ENCODE peak calls at places on chromosomes 4 and X, in four cellular contexts. M is OCI-LY7, Y is neural progenitor cell, X is H9. F is an unnamed sample.

GRCh38 chr4:73520821-73521220 is 39.3 kb downstream of the AFM start:
- DNase-seq in M (no peak), Y (peak), X (peak), F (peak)

GRCh38 chrX:39096599-39096998 is 295.3 kb downstream of the MID1IP1 start:
- DNase-seq in M (no peak), Y (no peak), X (no peak), F (no peak)

GRCh38 chrX:38669425-38669824 is 108.1 kb downstream of the TSPAN7 start:
- DNase-seq in M (peak), Y (no peak), X (no peak), F (no peak)

GRCh38 chr4:182560358-182560757 is 317.2 kb downstream of the TENM3 start:
- DNase-seq in M (no peak), Y (peak), X (peak), F (peak)

GRCh38 chr4:133969202-133969873 is 232.3 kb downstream of the PABPC4L start:
- DNase-seq in M (no peak), Y (no peak), X (no peak), F (peak)

GRCh38 chrX:52078133-52078532 is 9.2 kb upstream of the MAGED4B start:
- DNase-seq in M (peak), Y (no peak), X (no peak), F (no peak)

GRCh38 chr4:161320377-161320776 is 843.4 kb downstream of the FSTL5 start:
- DNase-seq in M (peak), Y (peak), X (peak), F (peak)

GRCh38 chr4:157576671-157577070 is 356.1 kb downstream of the GRIA2 start:
- DNase-seq in M (no peak), Y (no peak), X (no peak), F (no peak)

GRCh38 chr4:166324321-166324720 is 451.3 kb downstream of the TLL1 start:
- DNase-seq in M (peak), Y (peak), X (peak), F (peak)

GRCh38 chr4:41144812-41145211 is 69.5 kb downstream of the APBB2 start:
- DNase-seq in M (no peak), Y (no peak), X (no peak), F (no peak)

GRCh38 chrX:123818243-123818642 is 41.6 kb upstream of the XIAP start:
- DNase-seq in M (no peak), Y (no peak), X (no peak), F (peak)

GRCh38 chr4:7506119-7506518 is 71.4 kb upstream of the PSAPL1 start:
- DNase-seq in M (no peak), Y (no peak), X (no peak), F (no peak)

GRCh38 chrX:101206471-101206870 is 13.1 kb upstream of the DRP2 start:
- DNase-seq in M (peak), Y (peak), X (no peak), F (peak)

GRCh38 chr4:62162606-62163005 is 962.5 kb downstream of the ADGRL3 start:
- DNase-seq in M (no peak), Y (no peak), X (peak), F (no peak)

GRCh38 chr4:5554376-5554775 is 154.0 kb downstream of the EVC2 start:
- DNase-seq in M (no peak), Y (no peak), X (no peak), F (no peak)

GRCh38 chr4:180751009-180751408 is 1492.2 kb upstream of the TENM3 start:
- DNase-seq in M (no peak), Y (no peak), X (no peak), F (peak)

GRCh38 chr4:78439328-78439727 is 112.2 kb upstream of the ANXA3 start:
- DNase-seq in M (no peak), Y (no peak), X (no peak), F (no peak)

GRCh38 chrX:9357500-9358139 is 107.2 kb upstream of the TBL1X start:
- DNase-seq in M (no peak), Y (no peak), X (no peak), F (no peak)

GRCh38 chr4:44927361-44928061 is 201.2 kb upstream of the GNPDA2 start:
- DNase-seq in M (peak), Y (peak), X (no peak), F (peak)

GRCh38 chr4:87532109-87532508 is 2.9 kb upstream of the SPARCL1 start:
- DNase-seq in M (no peak), Y (no peak), X (no peak), F (no peak)

GRCh38 chrX:109822861-109823260 is 89.8 kb upstream of the ACSL4 start:
- DNase-seq in M (no peak), Y (no peak), X (no peak), F (no peak)

GRCh38 chr4:35538807-35539206 is 705.5 kb downstream of the ARAP2 start:
- DNase-seq in M (no peak), Y (no peak), X (no peak), F (no peak)

GRCh38 chr4:109301691-109302365 is 630 bp downstream of the COL25A1 start:
- DNase-seq in M (no peak), Y (peak), X (peak), F (peak)

GRCh38 chr4:141686146-141686775 is 49.9 kb downstream of the IL15 start:
- DNase-seq in M (no peak), Y (no peak), X (no peak), F (no peak)

GRCh38 chrX:154051210-154051810 is 31.6 kb upstream of the IRAK1 start:
- DNase-seq in M (peak), Y (peak), X (peak), F (peak)

GRCh38 chr4:145058256-145058655 is 39.7 kb downstream of the ANAPC10 start:
- DNase-seq in M (no peak), Y (no peak), X (no peak), F (no peak)

GRCh38 chr4:73438582-73439215 is 2.7 kb downstream of the AFP start:
- DNase-seq in M (no peak), Y (no peak), X (no peak), F (no peak)

GRCh38 chr4:113952452-113953029 is 26.9 kb downstream of the ARSJ start:
- DNase-seq in M (peak), Y (peak), X (peak), F (peak)

GRCh38 chr4:118981171-118981838 is 92.7 kb downstream of the SYNPO2 start:
- DNase-seq in M (no peak), Y (peak), X (no peak), F (no peak)

GRCh38 chrX:46204721-46205422 is 340.3 kb downstream of the ZNF674 start:
- DNase-seq in M (no peak), Y (no peak), X (no peak), F (no peak)

GRCh38 chr4:37830640-37831039 is 4.2 kb downstream of the PGM2 start:
- DNase-seq in M (no peak), Y (no peak), X (no peak), F (no peak)

GRCh38 chrX:53262918-53263394 is 18.4 kb downstream of the IQSEC2 start:
- DNase-seq in M (no peak), Y (no peak), X (no peak), F (no peak)

GRCh38 chr4:184851200-184851541 is 25.4 kb upstream of the ACSL1 start:
- DNase-seq in M (peak), Y (no peak), X (no peak), F (no peak)

GRCh38 chrX:19195243-19195610 is 73.0 kb upstream of the ADGRG2 start:
- DNase-seq in M (no peak), Y (no peak), X (no peak), F (peak)

GRCh38 chr4:75142850-75143249 is 209.9 kb downstream of the PARM1 start:
- DNase-seq in M (no peak), Y (no peak), X (no peak), F (no peak)

GRCh38 chr4:77921701-77922100 is 59.1 kb downstream of the MRPL1 start:
- DNase-seq in M (no peak), Y (no peak), X (no peak), F (peak)

GRCh38 chr4:183384516-183384915 is 59.9 kb upstream of the CDKN2AIP start:
- DNase-seq in M (peak), Y (no peak), X (no peak), F (no peak)

GRCh38 chr4:3231431-3231980 is 17.5 kb upstream of the MSANTD1 start:
- DNase-seq in M (no peak), Y (no peak), X (no peak), F (no peak)

GRCh38 chr4:3228881-3229280 is 20.1 kb upstream of the MSANTD1 start:
- DNase-seq in M (no peak), Y (no peak), X (no peak), F (no peak)

GRCh38 chr4:3227878-3228675 is 20.9 kb upstream of the MSANTD1 start:
- DNase-seq in M (no peak), Y (no peak), X (no peak), F (no peak)

GRCh38 chr4:3229328-3229727 is 19.6 kb upstream of the MSANTD1 start:
- DNase-seq in M (no peak), Y (no peak), X (no peak), F (no peak)

GRCh38 chr4:3229964-3230363 is 19.0 kb upstream of the MSANTD1 start:
- DNase-seq in M (no peak), Y (no peak), X (no peak), F (no peak)
- TF ChIP-seq CTCF in M (no peak), Y (no peak), X (no peak), F (no peak)

GRCh38 chr4:20320232-20320631 is 68.5 kb downstream of the SLIT2 start:
- DNase-seq in M (no peak), Y (no peak), X (no peak), F (peak)

GRCh38 chr4:20317424-20317985 is 65.8 kb downstream of the SLIT2 start:
- DNase-seq in M (no peak), Y (no peak), X (no peak), F (no peak)

GRCh38 chr4:20318011-20318898 is 66.5 kb downstream of the SLIT2 start:
- DNase-seq in M (no peak), Y (peak), X (no peak), F (no peak)

GRCh38 chr4:20318899-20319291 is 67.2 kb downstream of the SLIT2 start:
- DNase-seq in M (no peak), Y (no peak), X (no peak), F (no peak)

GRCh38 chr4:20319785-20320184 is 68.1 kb downstream of the SLIT2 start:
- DNase-seq in M (no peak), Y (peak), X (no peak), F (no peak)
- H3K4me2 ChIP-seq in M (no peak), Y (no peak), X (no peak), F (peak)

GRCh38 chrX:22135171-22135711 is 103.1 kb downstream of the PHEX start:
- DNase-seq in M (no peak), Y (no peak), X (no peak), F (no peak)

GRCh38 chrX:22134681-22135080 is 102.6 kb downstream of the PHEX start:
- DNase-seq in M (no peak), Y (no peak), X (no peak), F (peak)

GRCh38 chrX:22135994-22136684 is 104.0 kb downstream of the PHEX start:
- DNase-seq in M (peak), Y (peak), X (no peak), F (peak)

GRCh38 chrX:22141061-22141460 is 108.9 kb downstream of the PHEX start:
- DNase-seq in M (no peak), Y (no peak), X (no peak), F (no peak)

GRCh38 chrX:22136711-22137110 is 104.6 kb downstream of the PHEX start:
- DNase-seq in M (no peak), Y (no peak), X (no peak), F (no peak)
- TF ChIP-seq CTCF in M (no peak), Y (no peak), X (no peak), F (no peak)

GRCh38 chrX:136157187-136157586 is 9.9 kb downstream of the FHL1 start:
- DNase-seq in M (peak), Y (no peak), X (no peak), F (no peak)
- H3K4me2 ChIP-seq in M (peak), Y (no peak), X (no peak), F (no peak)

GRCh38 chrX:40314070-40314469 is 216.3 kb upstream of the BCOR start:
- DNase-seq in M (no peak), Y (peak), X (peak), F (no peak)
- TF ChIP-seq CTCF in M (peak), Y (peak), X (peak), F (no peak)

DNA sequence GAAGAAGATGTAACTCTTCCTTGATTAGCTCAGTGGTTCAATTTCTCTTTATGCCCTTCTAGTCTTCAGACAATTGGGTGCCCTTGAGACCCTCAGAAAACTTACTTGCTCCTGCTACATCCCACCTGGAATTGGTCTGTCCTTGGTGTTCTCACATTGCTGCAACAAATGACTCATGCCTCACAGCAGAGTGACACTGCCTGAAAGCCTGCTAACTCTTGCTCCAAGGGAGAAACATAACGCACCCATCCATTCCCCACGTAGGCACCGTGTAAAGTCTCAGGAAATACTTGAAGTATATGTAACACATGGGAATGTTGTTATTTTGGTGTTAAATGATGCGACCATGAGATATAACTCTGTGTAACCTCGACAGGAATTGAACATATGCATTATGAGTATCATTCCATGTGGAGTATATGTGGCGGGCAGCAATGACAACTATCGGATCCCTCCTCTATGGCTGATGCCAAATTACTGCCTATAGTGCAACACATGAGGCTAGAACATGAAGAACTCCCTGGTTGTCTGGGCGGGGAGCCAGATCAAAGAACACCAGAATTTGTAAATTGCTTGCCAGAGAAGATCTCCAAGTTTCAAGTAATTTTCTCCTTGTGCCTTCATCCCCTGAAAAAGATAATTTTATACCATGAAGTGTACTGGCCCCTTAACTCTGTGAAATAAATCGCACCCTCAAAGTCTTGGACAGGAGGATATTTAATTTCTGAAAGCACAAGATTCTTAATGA is 231.3 kb upstream of the STK26 start:
- DNase-seq in M (no peak), Y (no peak), X (no peak), F (no peak)
- H3K4me2 ChIP-seq in M (peak), Y (no peak), X (no peak), F (no peak)

DNA sequence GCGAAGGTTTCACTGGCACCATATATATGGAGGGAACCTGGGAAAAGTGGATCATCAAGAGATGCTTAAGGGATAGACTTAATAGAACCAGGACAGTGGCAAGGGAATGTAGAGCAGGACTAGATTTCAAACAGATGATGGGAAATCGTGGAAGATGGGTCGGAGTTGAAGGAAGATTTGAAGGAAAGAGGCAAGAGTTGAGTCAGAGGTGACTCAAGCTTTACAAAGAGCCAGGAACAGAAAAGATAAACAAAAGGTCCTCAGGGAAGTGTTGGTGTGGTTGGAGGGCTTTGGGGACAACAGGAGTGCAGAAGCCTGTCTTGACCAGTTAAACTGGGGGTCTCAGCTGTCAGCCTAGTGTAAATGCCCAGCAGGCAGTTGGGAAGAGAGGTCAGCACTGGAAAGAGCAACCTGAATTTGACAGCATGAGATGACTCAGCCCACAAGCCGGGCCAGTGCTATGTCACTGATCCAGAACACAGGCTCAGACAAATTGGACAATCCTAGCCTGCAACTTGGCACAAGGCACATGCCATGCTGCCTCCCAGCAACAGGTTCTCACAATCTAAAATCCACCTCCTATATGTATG is 230.5 kb downstream of the IDS start:
- DNase-seq in M (no peak), Y (no peak), X (no peak), F (no peak)
- TF ChIP-seq CTCF in M (no peak), Y (no peak), X (no peak), F (no peak)

DNA sequence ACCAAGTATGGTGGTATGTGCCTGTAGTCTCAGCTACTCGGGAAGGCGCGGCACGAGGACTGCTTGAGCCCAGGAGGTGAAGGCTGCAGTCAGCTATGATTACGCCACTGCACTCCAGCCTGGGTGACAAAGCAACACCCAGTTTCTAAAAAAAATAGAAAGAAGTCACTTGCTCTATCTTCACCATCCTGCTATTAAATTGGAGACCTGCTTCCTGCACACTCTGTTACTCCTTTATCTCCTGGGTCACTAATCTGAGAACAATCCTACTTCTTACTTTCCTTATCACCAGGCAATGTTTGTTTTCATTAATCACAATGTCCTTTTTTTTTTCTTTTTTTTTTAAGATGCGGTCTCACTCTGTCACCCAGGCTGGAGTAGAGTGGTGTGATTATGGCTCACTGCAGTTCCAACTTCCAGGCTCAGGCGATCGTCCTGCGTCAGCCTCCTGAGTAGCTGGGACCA is 16.2 kb downstream of the PRKX start:
- DNase-seq in M (no peak), Y (no peak), X (no peak), F (no peak)
- H3K4me2 ChIP-seq in M (no peak), Y (peak), X (no peak), F (peak)